ENCODE peak calls at places on chromosomes 7 and 10, in four cellular contexts. R is T-helper 1 cell, D is NCI-H1436, X is NCI-H1092 treated with DMSO at 0.1 percent for 48 hours. T is an unnamed sample.

GRCh38 chr7:17680026-17680425 is 260.3 kb downstream of the SNX13 start:
- DNase-seq in R (no peak), D (no peak), X (no peak), T (no peak)

GRCh38 chr7:20200965-20201364 is 16.2 kb downstream of the MACC1 start:
- DNase-seq in X (no peak), D (no peak), R (no peak), T (no peak)

GRCh38 chr7:116951366-116952292 is 1.7 kb upstream of the ST7 start:
- DNase-seq in X (no peak), D (peak; percentile 50), R (no peak), T (no peak)

GRCh38 chr7:155714702-155715101 is 70.2 kb downstream of the RBM33 start:
- DNase-seq in D (no peak), X (no peak), R (no peak), T (no peak)

GRCh38 chr7:28179081-28180030 is 1.2 kb downstream of the JAZF1 start:
- DNase-seq in D (peak; percentile 40), R (peak; percentile 63), X (peak; percentile 74), T (peak; percentile 41)

GRCh38 chr10:24384954-24385353 is 176.0 kb downstream of the KIAA1217 start:
- DNase-seq in D (no peak), R (no peak), X (no peak), T (no peak)

GRCh38 chr10:91525939-91526712 is 106.7 kb downstream of the PPP1R3C start:
- DNase-seq in D (no peak), X (no peak), R (no peak), T (no peak)

GRCh38 chr10:100811261-100811660 is 65.9 kb downstream of the PAX2 start:
- DNase-seq in R (no peak), X (no peak), D (no peak), T (no peak)

GRCh38 chr10:124417846-124418725 is 637 bp downstream of the OAT start:
- DNase-seq in X (peak; percentile 11), R (peak; percentile 32), D (peak; percentile 36), T (no peak)

GRCh38 chr10:55160904-55161303 is 359.9 kb upstream of the PCDH15 start:
- DNase-seq in X (no peak), R (no peak), D (no peak), T (no peak)

GRCh38 chr7:45993621-45994020 is 72.5 kb upstream of the IGFBP3 start:
- DNase-seq in D (no peak), X (no peak), R (no peak), T (no peak)

GRCh38 chr10:26665080-26666048 is 32.1 kb upstream of the PDSS1 start:
- DNase-seq in R (no peak), X (no peak), D (no peak), T (no peak)

GRCh38 chr7:47888371-47889265 is 59.6 kb downstream of the PKD1L1 start:
- DNase-seq in X (no peak), R (no peak), D (no peak), T (no peak)

GRCh38 chr7:100093054-100093453 is 4.3 kb downstream of the COPS6 start:
- DNase-seq in D (no peak), R (no peak), X (no peak), T (no peak)

GRCh38 chr10:104308439-104308903 is 29.8 kb downstream of the ITPRIP start:
- DNase-seq in D (no peak), R (no peak), X (no peak), T (no peak)

GRCh38 chr7:20330176-20330796 is 414 bp upstream of the ITGB8 start:
- DNase-seq in D (peak; percentile 61), R (no peak), X (peak; percentile 77), T (peak; percentile 76)

GRCh38 chr7:82018226-82018625 is 248.4 kb upstream of the HGF start:
- DNase-seq in X (no peak), D (no peak), R (no peak), T (no peak)

GRCh38 chr7:27994639-27995038 is 186.0 kb downstream of the JAZF1 start:
- DNase-seq in D (peak; percentile 48), X (peak; percentile 79), R (no peak), T (peak; percentile 66)

GRCh38 chr7:21945374-21946227 is at the start of gene CDCA7L:
- DNase-seq in D (peak; percentile 76), R (peak; percentile 14), X (peak; percentile 84), T (peak; percentile 70)

GRCh38 chr7:1368682-1369571 is 90.3 kb downstream of the MICALL2 start:
- DNase-seq in R (no peak), X (no peak), D (peak; percentile 73), T (peak; percentile 78)

GRCh38 chr7:91263359-91264082 is 712 bp upstream of the FZD1 start:
- DNase-seq in R (no peak), D (no peak), X (peak; percentile 68), T (peak; percentile 74)

GRCh38 chr7:156818133-156818532 is 74.8 kb downstream of the LMBR1 start:
- DNase-seq in D (no peak), X (no peak), R (no peak), T (no peak)

GRCh38 chr7:93715234-93715633 is 140.7 kb upstream of the CALCR start:
- DNase-seq in X (peak; percentile 50), D (no peak), R (no peak), T (no peak)

GRCh38 chr7:155848691-155849690 is 36.7 kb upstream of the SHH start:
- DNase-seq in X (no peak), D (no peak), R (no peak), T (no peak)

GRCh38 chr10:99374526-99374925 is 45.4 kb downstream of the CNNM1 start:
- DNase-seq in D (no peak), X (no peak), R (no peak), T (no peak)

GRCh38 chr7:141200191-141201108 is 126.6 kb downstream of the TMEM178B start:
- DNase-seq in D (no peak), R (no peak), X (peak; percentile 18), T (no peak)

GRCh38 chr7:26690135-26690534 is 174.3 kb downstream of the SKAP2 start:
- DNase-seq in X (no peak), R (no peak), D (no peak), T (no peak)

GRCh38 chr10:58439632-58440364 is 54.6 kb downstream of the TFAM start:
- DNase-seq in X (no peak), R (no peak), D (no peak), T (no peak)

GRCh38 chr7:47327306-47327697 is 254.6 kb downstream of the TNS3 start:
- DNase-seq in X (no peak), R (no peak), D (no peak), T (no peak)

GRCh38 chr7:45601816-45602540 is 27.8 kb downstream of the ADCY1 start:
- DNase-seq in D (no peak), R (no peak), X (no peak), T (no peak)

GRCh38 chr10:58385784-58386112 is 538 bp downstream of the TFAM start:
- DNase-seq in D (peak; percentile 9), R (no peak), X (peak; percentile 5), T (no peak)

GRCh38 chr10:36057180-36057579 is 415.1 kb upstream of the FZD8 start:
- DNase-seq in R (no peak), D (no peak), X (no peak), T (no peak)

GRCh38 chr7:67406941-67407340 is 410.3 kb downstream of the TYW1 start:
- DNase-seq in X (no peak), R (no peak), D (no peak), T (no peak)

GRCh38 chr7:18792866-18793595 is 297.5 kb downstream of the HDAC9 start:
- DNase-seq in X (no peak), R (no peak), D (no peak), T (no peak)

GRCh38 chr10:62244785-62245595 is 23.7 kb downstream of the RTKN2 start:
- DNase-seq in X (peak; percentile 50), R (peak; percentile 16), D (peak; percentile 29), T (peak; percentile 60)